ENCODE peak calls at places on chromosomes 11 and 22, in eight cellular contexts. U, M, N, W, I, Y, E and V are unnamed samples. For H3K4me1, the result is how much of the 10 kb centered on the place peaks cover.

GRCh38 chr22:19111140-19111539 is 11.1 kb downstream of the DGCR2 start:
- DNase-seq in U (no peak), M (no peak), N (no peak), W (no peak), I (no peak), Y (no peak), E (no peak), V (no peak)

GRCh38 chr11:9264381-9265210 is 554 bp downstream of the DENND5A start:
- DNase-seq in U (peak), M (peak), N (peak), W (no peak), I (peak), Y (peak), E (no peak), V (no peak)

GRCh38 chr11:58573451-58574104 is 2.1 kb downstream of the LPXN start:
- DNase-seq in U (peak), M (no peak), N (peak), W (peak), I (no peak), Y (peak), E (peak), V (no peak)

GRCh38 chr11:128535468-128536457 is 51.6 kb downstream of the ETS1 start:
- DNase-seq in U (no peak), M (no peak), N (no peak), W (no peak), I (no peak), Y (no peak), E (no peak), V (no peak)

GRCh38 chr11:68683952-68684384 is 376 bp upstream of the GAL start:
- DNase-seq in U (no peak), M (no peak), N (no peak), W (no peak), I (no peak), Y (no peak), E (no peak), V (no peak)

GRCh38 chr11:4064278-4064955 is 30.2 kb upstream of the RRM1 start:
- DNase-seq in U (no peak), M (no peak), N (no peak), W (no peak), I (no peak), Y (no peak), E (no peak), V (no peak)

GRCh38 chr22:48089601-48090331 is 1327.3 kb downstream of the TBC1D22A start:
- DNase-seq in U (no peak), M (no peak), N (peak), W (no peak), I (peak), Y (peak), E (no peak), V (no peak)

GRCh38 chr11:64673279-64673678 is 49.7 kb downstream of the NRXN2 start:
- DNase-seq in U (no peak), M (no peak), N (no peak), W (no peak), I (no peak), Y (no peak), E (no peak), V (no peak)

GRCh38 chr11:106724293-106724892 is 293.9 kb downstream of the GUCY1A2 start:
- DNase-seq in U (no peak), M (no peak), N (no peak), W (no peak), I (no peak), Y (no peak), E (no peak), V (no peak)

GRCh38 chr11:64654439-64654838 is 63.4 kb downstream of the SLC22A12 start:
- DNase-seq in U (no peak), M (no peak), N (no peak), W (no peak), I (no peak), Y (no peak), E (no peak), V (no peak)

GRCh38 chr11:128473631-128474030 is 113.7 kb downstream of the ETS1 start:
- DNase-seq in U (no peak), M (no peak), N (no peak), W (no peak), I (no peak), Y (no peak), E (no peak), V (no peak)

GRCh38 chr11:60389279-60389910 is 6.9 kb upstream of the MS4A14 start:
- DNase-seq in U (no peak), M (no peak), N (no peak), W (no peak), I (no peak), Y (no peak), E (no peak), V (no peak)

GRCh38 chr11:65558785-65559509 is 788 bp upstream of the LTBP3 start:
- DNase-seq in U (no peak), M (no peak), N (peak), W (no peak), I (no peak), Y (peak), E (no peak), V (no peak)

GRCh38 chr11:35147273-35147672 is 8.3 kb downstream of the CD44 start:
- DNase-seq in U (no peak), M (no peak), N (no peak), W (no peak), I (no peak), Y (no peak), E (no peak), V (no peak)

GRCh38 chr11:35144811-35145210 is 5.8 kb downstream of the CD44 start:
- DNase-seq in U (no peak), M (no peak), N (no peak), W (no peak), I (no peak), Y (no peak), E (no peak), V (no peak)

GRCh38 chr11:35145249-35145648 is 6.3 kb downstream of the CD44 start:
- DNase-seq in U (no peak), M (no peak), N (no peak), W (no peak), I (no peak), Y (peak), E (no peak), V (no peak)

GRCh38 chr11:35146711-35147110 is 7.7 kb downstream of the CD44 start:
- DNase-seq in U (no peak), M (no peak), N (no peak), W (no peak), I (no peak), Y (no peak), E (no peak), V (no peak)

GRCh38 chr11:35146074-35146521 is 7.1 kb downstream of the CD44 start:
- DNase-seq in U (no peak), M (no peak), N (no peak), W (no peak), I (no peak), Y (no peak), E (peak), V (no peak)
- H3K4me1 ChIP-seq in U (under half), M (under half), N (under half), W (half or more), I (under half), Y (half or more), E (half or more), V (under half)

DNA sequence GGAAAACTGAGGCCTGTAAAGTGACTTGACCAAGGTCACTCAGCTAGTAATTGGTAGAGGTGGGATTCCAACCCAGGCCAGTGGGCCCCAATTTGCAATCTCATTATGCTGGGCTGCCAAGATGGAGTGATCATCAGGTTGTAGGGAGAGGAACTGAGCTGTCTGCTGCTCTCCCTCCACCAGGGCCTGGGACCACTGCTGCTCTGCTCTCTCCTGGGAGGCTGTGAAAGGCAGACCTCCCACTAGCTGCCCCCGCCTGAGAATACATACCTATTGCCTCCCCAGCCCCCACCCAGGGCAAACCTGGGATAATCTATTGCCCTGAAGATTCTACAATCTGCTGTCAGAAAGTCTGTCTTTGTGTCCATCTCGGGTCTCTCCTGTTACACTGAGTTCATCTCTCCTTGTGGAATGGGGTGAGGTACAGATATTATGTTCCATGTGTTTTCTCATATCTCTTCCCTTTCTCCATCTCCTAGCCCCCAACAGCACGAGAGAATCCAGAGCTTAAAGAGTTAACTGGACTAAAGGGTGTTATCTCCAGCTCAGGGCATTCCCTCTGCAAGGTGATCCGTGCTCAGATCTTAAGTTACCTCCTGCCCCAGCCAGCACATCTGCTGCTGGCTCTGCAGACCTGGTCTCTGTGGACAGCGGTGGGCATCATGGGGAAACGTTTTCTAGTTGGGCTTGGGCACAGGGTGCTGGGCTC is 5.6 kb downstream of the NECTIN1 start:
- DNase-seq in U (no peak), M (no peak), N (no peak), W (no peak), I (no peak), Y (no peak), E (no peak), V (no peak)
- H3K27ac ChIP-seq in U (no peak), M (no peak), N (no peak), W (no peak), I (no peak), Y (no peak), E (no peak), V (no peak)

DNA sequence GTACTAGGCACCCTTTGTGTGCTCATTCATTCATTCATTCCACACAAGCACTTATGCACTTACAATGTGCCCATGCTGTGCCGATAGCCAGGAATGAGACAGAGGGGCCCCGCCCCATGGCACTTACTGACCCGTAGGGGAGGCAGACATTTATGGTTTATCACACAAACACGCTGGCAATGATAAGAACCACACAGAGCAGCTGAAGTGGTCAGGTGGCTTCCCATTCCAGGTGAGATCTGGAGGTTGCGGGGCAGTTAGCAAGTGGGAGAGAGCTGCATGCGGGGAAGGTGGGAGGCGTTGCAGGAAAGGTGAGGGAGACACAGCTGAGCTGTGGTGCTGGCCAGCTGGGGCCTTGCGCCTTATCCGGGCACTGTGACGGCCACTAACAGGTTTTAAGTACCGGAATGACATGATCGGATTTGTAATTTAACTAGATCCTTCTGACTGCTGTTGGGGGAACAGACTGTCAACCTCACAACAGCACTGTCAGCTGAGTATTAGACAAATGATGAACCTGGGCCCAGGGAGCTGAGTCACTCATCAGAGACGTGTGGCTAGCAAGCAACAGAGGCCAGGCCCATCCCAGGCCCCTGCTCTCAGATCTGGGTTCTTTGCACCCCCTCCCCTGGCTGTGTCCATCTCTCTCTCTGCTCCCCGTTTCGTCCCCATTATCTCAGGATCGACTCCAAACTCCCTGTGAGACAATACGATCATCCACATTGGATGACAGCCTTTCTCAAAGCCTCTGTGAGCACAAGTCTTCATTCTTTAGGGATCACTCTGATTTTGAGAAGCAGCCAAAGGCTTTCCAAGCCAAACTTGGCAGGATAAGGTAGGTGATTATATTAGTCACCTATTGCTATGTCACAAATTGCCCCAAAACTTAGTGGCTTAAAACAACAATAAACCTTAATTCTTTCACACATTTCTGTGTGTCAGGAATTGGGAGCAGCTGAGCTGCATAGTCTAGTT is 28.4 kb downstream of the RASD2 start:
- DNase-seq in U (no peak), M (no peak), N (no peak), W (no peak), I (no peak), Y (peak), E (no peak), V (no peak)
- H3K4me1 ChIP-seq in U (under half), M (under half), N (under half), W (under half), I (under half), Y (under half), E (under half), V (under half)

GRCh38 chr11:29093416-29093815 is 923.4 kb downstream of the KCNA4 start:
- DNase-seq in U (no peak), M (no peak), N (no peak), W (no peak), I (no peak), Y (no peak), E (no peak), V (no peak)
- H3K27ac ChIP-seq in U (no peak), M (no peak), N (no peak), W (no peak), I (no peak), Y (no peak), E (no peak), V (no peak)

GRCh38 chr11:96207459-96208449 is 135.2 kb downstream of the MAML2 start:
- DNase-seq in U (no peak), M (no peak), N (peak), W (peak), I (no peak), Y (no peak), E (no peak), V (no peak)
- H3K4me1 ChIP-seq in U (under half), M (under half), N (under half), W (half or more), I (under half), Y (under half), E (half or more), V (under half)

DNA sequence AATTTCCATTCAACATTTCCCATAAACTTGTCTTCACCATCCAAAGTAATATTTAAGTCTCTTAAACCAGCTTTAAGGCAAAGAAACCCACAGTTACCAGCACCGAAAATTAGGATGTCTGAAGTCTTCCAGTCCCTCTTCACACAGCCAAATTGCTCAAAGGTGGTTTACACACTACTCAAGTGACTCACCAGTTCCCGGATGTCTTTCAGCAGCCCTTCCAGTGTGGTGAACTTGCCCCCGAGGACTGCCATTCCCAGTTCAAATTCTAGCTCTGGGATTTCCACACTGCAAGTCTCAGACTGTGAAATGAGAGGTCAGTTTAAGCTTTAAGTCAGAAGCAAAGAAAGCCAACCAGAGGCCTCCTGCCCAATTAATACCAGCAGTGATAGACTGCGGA is 5.1 kb downstream of the ZPR1 start:
- DNase-seq in U (no peak), M (no peak), N (no peak), W (no peak), I (no peak), Y (no peak), E (no peak), V (no peak)
- H3K27ac ChIP-seq in U (no peak), M (no peak), N (no peak), W (no peak), I (no peak), Y (no peak), E (no peak), V (no peak)

GRCh38 chr22:31288496-31289235 is 3.6 kb downstream of the PIK3IP1 start:
- DNase-seq in U (no peak), M (no peak), N (no peak), W (no peak), I (no peak), Y (no peak), E (no peak), V (no peak)
- H3K4me1 ChIP-seq in U (under half), M (under half), N (under half), W (half or more), I (under half), Y (under half), E (half or more), V (under half)

GRCh38 chr11:27392278-27392677 is 29.3 kb upstream of the CCDC34 start:
- DNase-seq in U (no peak), M (no peak), N (no peak), W (no peak), I (no peak), Y (no peak), E (no peak), V (no peak)

GRCh38 chr11:27391336-27392015 is 28.5 kb upstream of the CCDC34 start:
- DNase-seq in U (no peak), M (no peak), N (no peak), W (no peak), I (no peak), Y (no peak), E (no peak), V (no peak)

GRCh38 chr11:27390318-27390958 is 27.4 kb upstream of the CCDC34 start:
- DNase-seq in U (no peak), M (no peak), N (no peak), W (no peak), I (no peak), Y (no peak), E (no peak), V (no peak)

GRCh38 chr11:27392715-27393114 is 29.7 kb upstream of the CCDC34 start:
- DNase-seq in U (no peak), M (no peak), N (no peak), W (no peak), I (no peak), Y (no peak), E (no peak), V (no peak)

DNA sequence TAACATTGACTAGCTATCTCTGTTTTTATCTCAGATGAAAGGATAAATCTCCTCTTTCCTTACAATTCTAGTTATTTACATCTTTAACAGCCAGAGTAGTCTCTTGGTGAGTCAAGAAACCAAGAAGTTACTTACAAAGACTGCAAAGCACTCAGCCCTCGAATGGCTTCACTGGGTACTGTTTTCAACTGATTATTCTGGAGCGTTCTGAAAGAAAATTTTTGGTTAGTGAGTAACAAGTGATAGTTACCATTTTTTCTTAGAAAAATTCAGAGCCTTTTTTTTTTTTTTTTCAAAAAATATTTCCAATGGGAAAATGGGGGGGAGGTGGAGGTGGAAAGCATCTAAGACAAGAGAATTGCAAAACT is 27.9 kb upstream of the CCDC34 start:
- DNase-seq in U (no peak), M (no peak), N (no peak), W (no peak), I (no peak), Y (no peak), E (no peak), V (no peak)
- H3K27ac ChIP-seq in U (peak), M (no peak), N (peak), W (no peak), I (no peak), Y (no peak), E (no peak), V (no peak)

DNA sequence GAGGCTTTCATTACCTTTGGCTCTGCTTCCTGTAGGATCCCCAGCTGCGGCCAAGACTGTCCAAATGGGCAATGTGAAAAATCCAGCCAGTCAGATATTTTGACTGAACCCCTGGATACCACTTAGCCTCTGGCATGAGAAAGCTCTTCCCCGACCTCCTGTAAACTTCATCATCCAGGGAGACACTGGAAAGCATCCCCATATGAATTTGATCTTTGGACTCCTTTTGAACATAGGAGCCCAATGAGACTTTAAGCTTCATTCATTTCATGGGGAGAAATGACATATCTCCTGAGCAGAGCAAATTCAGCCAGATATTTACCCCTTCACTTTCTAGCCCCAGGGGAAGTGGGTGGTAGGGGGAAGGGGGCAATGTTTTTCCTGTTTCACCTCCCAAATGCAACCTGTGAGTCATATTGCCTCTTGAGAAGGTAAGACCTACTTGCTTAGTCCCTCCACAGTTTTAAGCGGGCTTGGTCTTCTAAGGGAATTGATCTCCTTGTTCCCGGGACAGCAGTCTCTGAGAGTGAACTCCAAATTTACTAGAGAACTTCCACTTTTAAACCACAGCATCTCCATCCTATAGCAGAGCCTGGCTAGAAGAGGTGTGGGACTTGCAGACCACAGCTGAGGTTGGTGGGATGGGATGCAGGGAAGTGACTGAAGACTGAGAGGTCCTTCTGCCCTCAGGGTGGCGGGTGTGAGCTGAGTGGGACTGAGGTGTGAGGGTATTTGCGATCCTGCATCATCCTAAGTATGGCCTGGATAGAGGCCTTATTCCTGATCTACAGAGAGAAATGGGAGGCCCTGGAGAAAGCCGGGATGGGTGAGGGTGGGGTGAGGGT is 20.3 kb upstream of the POU2AF1 start:
- DNase-seq in U (no peak), M (no peak), N (no peak), W (no peak), I (no peak), Y (no peak), E (no peak), V (no peak)
- H3K4me1 ChIP-seq in U (under half), M (under half), N (under half), W (under half), I (under half), Y (under half), E (under half), V (under half)

GRCh38 chr11:67268036-67268683 is 1.9 kb downstream of the GRK2 start:
- DNase-seq in U (peak), M (no peak), N (no peak), W (peak), I (peak), Y (no peak), E (peak), V (no peak)
- H3K27ac ChIP-seq in U (peak), M (no peak), N (peak), W (peak), I (peak), Y (no peak), E (peak), V (no peak)